ENCODE peak calls at places on chromosomes 13 and 19, in four cellular contexts. V is ovary, N is ascending aorta, E is tibial nerve. Q is an unnamed sample.

GRCh38 chr19:661427-662196 is 1.4 kb downstream of the RNF126 start:
- DNase-seq in V (no peak), N (no peak), E (no peak), Q (no peak)

GRCh38 chr19:29587059-29587458 is 19.0 kb upstream of the POP4 start:
- DNase-seq in V (no peak), N (no peak), E (no peak), Q (no peak)

GRCh38 chr13:61908906-61909305 is 493.3 kb upstream of the PCDH20 start:
- DNase-seq in V (no peak), N (no peak), E (no peak), Q (no peak)

GRCh38 chr13:114298866-114299265 is 15.4 kb upstream of the CHAMP1 start:
- DNase-seq in V (no peak), N (no peak), E (no peak), Q (no peak)

GRCh38 chr13:23515116-23515515 is 55.1 kb upstream of the TNFRSF19 start:
- DNase-seq in V (no peak), N (no peak), E (no peak), Q (no peak)

GRCh38 chr13:51066091-51066831 is 44.8 kb downstream of the C13orf42 start:
- DNase-seq in V (no peak), N (no peak), E (peak; percentile 40), Q (no peak)

GRCh38 chr13:111972261-111972780 is 94.6 kb upstream of the SOX1 start:
- DNase-seq in V (no peak), N (no peak), E (no peak), Q (no peak)

GRCh38 chr13:76020421-76020955 is 384.4 kb downstream of the LMO7 start:
- DNase-seq in V (no peak), N (no peak), E (no peak), Q (no peak)

GRCh38 chr13:28049880-28050871 is 50.2 kb downstream of the FLT3 start:
- DNase-seq in V (no peak), N (no peak), E (no peak), Q (no peak)

GRCh38 chr13:107231941-107232340 is 664.0 kb upstream of the ARGLU1 start:
- DNase-seq in V (no peak), N (no peak), E (no peak), Q (no peak)

GRCh38 chr19:23287620-23288019 is 37.4 kb upstream of the ZNF724 start:
- DNase-seq in V (no peak), N (no peak), E (no peak), Q (no peak)

GRCh38 chr13:80374453-80374852 is 33.5 kb upstream of the SPRY2 start:
- DNase-seq in V (no peak), N (no peak), E (peak; percentile 62), Q (no peak)

GRCh38 chr19:4057913-4058695 is 8.6 kb downstream of the ZBTB7A start:
- DNase-seq in V (peak; percentile 80), N (peak; percentile 71), E (peak; percentile 87), Q (peak; percentile 84)
- H3K4me1 ChIP-seq in V (peaks cover 43% of the 10 kb centered on the region), N (peaks cover 56% of the 10 kb centered on the region), E (peaks cover 60% of the 10 kb centered on the region), Q (peaks cover 64% of the 10 kb centered on the region)

GRCh38 chr19:16259385-16260159 is 61.9 kb downstream of the AP1M1 start:
- DNase-seq in V (no peak), N (no peak), E (no peak), Q (no peak)

GRCh38 chr19:16261584-16262370 is 62.8 kb upstream of the KLF2 start:
- DNase-seq in V (no peak), N (no peak), E (no peak), Q (no peak)

GRCh38 chr19:16258440-16258903 is 60.8 kb downstream of the AP1M1 start:
- DNase-seq in V (no peak), N (peak; percentile 62), E (peak; percentile 35), Q (no peak)

GRCh38 chr19:16260794-16261161 is 63.1 kb downstream of the AP1M1 start:
- DNase-seq in V (no peak), N (no peak), E (no peak), Q (no peak)

GRCh38 chr19:16260160-16260793 is 62.6 kb downstream of the AP1M1 start:
- DNase-seq in V (no peak), N (no peak), E (no peak), Q (no peak)
- H3K27ac ChIP-seq in V (no peak overlapping the region), N (peak overlapping the region; percentile 82), E (peak overlapping the region; percentile 82), Q (peak overlapping the region; percentile 71)

DNA sequence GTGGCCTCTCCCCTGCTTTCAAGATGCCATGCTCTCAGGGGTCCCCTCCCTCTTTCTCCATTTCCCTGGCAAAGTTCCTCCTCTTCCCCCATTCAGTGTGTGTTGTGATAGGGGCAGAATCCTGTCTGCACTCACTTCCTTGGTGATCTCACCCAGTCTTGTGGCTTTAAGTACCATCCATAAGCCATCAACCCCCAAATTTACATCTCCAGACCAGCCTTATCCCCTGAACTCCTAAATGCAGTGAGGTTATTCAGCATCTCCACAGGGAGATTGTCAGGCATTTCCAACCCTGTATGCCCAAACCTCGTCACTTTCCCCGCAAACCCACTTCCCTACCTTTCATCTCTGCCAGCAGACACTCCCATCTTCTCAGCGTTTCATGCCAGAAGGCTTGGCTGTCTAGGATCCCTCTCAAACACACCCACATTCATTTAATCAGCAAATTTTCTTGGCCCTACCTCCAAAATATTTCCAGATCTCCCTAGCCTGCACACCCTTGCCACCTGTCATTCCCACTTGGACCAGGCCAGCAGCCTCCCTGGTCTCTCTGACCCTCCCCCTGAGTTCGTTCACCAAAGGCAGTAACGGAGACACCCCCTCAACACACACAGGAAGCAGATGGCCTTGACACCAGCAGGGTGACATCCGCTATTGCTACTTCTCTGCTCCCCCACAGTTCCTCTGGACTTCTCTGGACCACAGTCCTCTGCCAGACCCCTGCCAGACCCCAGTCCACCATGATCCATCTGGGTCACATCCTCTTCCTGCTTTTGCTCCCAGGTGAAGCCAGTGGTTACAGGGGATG is at the start of gene HCST:
- DNase-seq in V (no peak), N (no peak), E (no peak), Q (no peak)
- H3K4me3 ChIP-seq in V (no peak within 1 kb of the TSS), N (no peak within 1 kb of the TSS), E (peak within 1 kb of the TSS; percentile 25), Q (peak within 1 kb of the TSS; percentile 84)

DNA sequence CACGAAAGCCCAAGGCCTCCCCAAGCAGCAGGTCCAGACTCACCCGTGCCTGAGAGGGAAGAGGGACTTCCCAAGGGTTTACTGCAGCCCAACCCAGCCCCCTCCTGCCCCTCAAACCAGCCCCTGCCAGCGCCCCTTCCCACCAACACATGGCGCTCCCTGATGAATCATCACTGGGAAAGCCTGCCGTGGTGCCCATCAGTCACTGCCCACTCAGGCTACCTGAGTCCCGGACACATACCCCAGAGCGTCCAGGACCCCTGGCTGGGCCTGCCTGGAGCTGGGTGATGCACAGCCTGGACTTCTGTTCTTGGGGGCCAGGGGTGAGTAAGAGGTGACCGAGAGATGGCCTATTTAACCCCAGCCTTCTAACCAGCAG is 60.6 kb downstream of the MLLT1 start:
- DNase-seq in V (no peak), N (no peak), E (no peak), Q (no peak)
- H3K4me1 ChIP-seq in V (peaks cover 59% of the 10 kb centered on the region), N (peaks cover 9% of the 10 kb centered on the region), E (peaks cover 36% of the 10 kb centered on the region), Q (no peaks in the 10 kb centered on the region)

GRCh38 chr19:13083627-13084026 is 19.0 kb downstream of the LYL1 start:
- DNase-seq in V (no peak), N (no peak), E (no peak), Q (no peak)
- H3K27ac ChIP-seq in V (no peak overlapping the region), N (peak overlapping the region; percentile 67), E (peak overlapping the region; percentile 77), Q (peak overlapping the region; percentile 78)

GRCh38 chr19:54873990-54874389 is at the start of gene FCAR:
- DNase-seq in V (no peak), N (no peak), E (peak; percentile 7), Q (no peak)
- H3K4me3 ChIP-seq in V (no peak within 1 kb of the TSS), N (no peak within 1 kb of the TSS), E (no peak within 1 kb of the TSS), Q (no peak within 1 kb of the TSS)

GRCh38 chr19:42059196-42059595 is 10.8 kb downstream of the GRIK5 start:
- DNase-seq in V (no peak), N (no peak), E (no peak), Q (no peak)

GRCh38 chr19:42060117-42060516 is 9.9 kb downstream of the GRIK5 start:
- DNase-seq in V (no peak), N (no peak), E (no peak), Q (no peak)

GRCh38 chr19:42062381-42062780 is 7.6 kb downstream of the GRIK5 start:
- DNase-seq in V (no peak), N (no peak), E (no peak), Q (no peak)

GRCh38 chr19:42054205-42054604 is 15.8 kb downstream of the GRIK5 start:
- DNase-seq in V (no peak), N (no peak), E (no peak), Q (no peak)

DNA sequence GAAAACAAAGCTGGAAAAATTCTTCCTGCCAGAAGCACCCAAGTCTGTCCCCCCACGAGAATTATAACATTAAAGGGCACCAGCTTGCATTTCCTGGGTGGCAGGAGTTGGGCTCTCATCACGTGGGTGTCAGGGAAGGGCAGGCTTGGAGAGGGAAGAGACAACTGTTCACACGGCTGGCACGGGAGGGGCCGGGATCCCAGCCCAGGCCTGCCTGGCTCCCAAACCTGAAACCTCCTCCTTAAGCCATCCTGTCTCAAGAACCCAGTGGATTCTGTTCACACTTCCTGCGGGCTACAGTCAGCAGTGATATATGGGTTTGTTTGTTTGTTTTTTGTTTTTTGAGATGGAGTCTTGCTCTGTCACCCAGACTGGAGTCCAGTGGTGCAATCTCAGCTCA is 12.2 kb downstream of the GRIK5 start:
- DNase-seq in V (no peak), N (no peak), E (no peak), Q (no peak)
- H3K4me1 ChIP-seq in V (no peaks in the 10 kb centered on the region), N (no peaks in the 10 kb centered on the region), E (no peaks in the 10 kb centered on the region), Q (no peaks in the 10 kb centered on the region)

DNA sequence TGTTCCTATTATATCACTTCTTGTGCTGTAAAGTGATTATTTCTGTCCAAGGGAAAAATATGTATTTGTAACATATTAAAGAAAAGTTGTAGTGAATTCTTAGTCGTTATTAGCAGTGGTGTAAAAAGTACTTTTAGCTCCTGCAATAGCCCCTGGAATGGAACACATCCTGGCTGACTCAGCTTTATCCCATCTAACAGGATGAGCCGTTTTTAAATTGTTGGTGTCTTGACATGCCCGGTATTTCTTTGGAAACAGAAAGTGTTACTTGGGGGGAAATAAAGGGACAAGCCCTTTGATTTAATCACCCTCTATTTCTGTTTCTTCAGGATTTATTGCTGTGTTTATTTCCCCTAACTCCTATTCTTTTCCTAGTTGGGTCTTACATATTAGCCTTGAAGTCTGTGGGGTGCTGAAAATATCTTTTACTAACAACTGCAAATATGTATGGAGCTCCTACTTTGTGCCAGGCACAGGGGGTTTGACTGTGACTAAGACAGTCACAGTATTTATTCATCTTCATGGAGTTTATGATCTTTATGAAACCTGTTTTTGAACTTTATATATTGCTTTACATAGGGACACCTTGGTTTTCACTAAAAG is 17.9 kb downstream of the COG3 start:
- DNase-seq in V (no peak), N (no peak), E (no peak), Q (no peak)
- H3K27ac ChIP-seq in V (no peak overlapping the region), N (no peak overlapping the region), E (no peak overlapping the region), Q (no peak overlapping the region)